ENCODE peak calls at places on chromosomes 13 and 19, in five cellular contexts. Q is PC-9, S is heart right ventricle, J is choroid plexus epithelial cell, Y is AG04450. K is an unnamed sample.

GRCh38 chr19:10887616-10888367 is 16.4 kb downstream of the CARM1 start:
- DNase-seq in Q (no peak), S (no peak), J (no peak), Y (no peak), K (no peak)

GRCh38 chr13:18960637-18961227 is 220.9 kb downstream of the TUBA3C start:
- DNase-seq in Q (no peak), S (no peak), J (no peak), Y (no peak), K (no peak)

GRCh38 chr13:51380269-51380668 is 40.8 kb downstream of the SERPINE3 start:
- DNase-seq in Q (peak), S (no peak), J (peak), Y (no peak), K (no peak)

GRCh38 chr13:106573279-106573831 is 5.4 kb upstream of the ARGLU1 start:
- DNase-seq in Q (no peak), S (no peak), J (no peak), Y (no peak), K (no peak)

GRCh38 chr13:23960566-23961156 is 63.4 kb upstream of the C1QTNF9B start:
- DNase-seq in Q (peak), S (no peak), J (peak), Y (no peak), K (no peak)

GRCh38 chr19:747432-748273 is 3.3 kb upstream of the MISP start:
- DNase-seq in Q (no peak), S (no peak), J (no peak), Y (no peak), K (no peak)

GRCh38 chr13:39107484-39108040 is 69.3 kb downstream of the NHLRC3 start:
- DNase-seq in Q (no peak), S (no peak), J (no peak), Y (no peak), K (no peak)

GRCh38 chr13:66778461-66778860 is 451.7 kb downstream of the PCDH9 start:
- DNase-seq in Q (no peak), S (no peak), J (peak), Y (no peak), K (no peak)

GRCh38 chr19:18514800-18515682 is 6.8 kb downstream of the ELL start:
- DNase-seq in Q (peak), S (peak), J (peak), Y (no peak), K (peak)

GRCh38 chr19:45164577-45165335 is 4.0 kb upstream of the NKPD1 start:
- DNase-seq in Q (peak), S (peak), J (peak), Y (no peak), K (no peak)

GRCh38 chr13:52162279-52163101 is 3.1 kb upstream of the NEK3 start:
- DNase-seq in Q (no peak), S (no peak), J (peak), Y (no peak), K (no peak)

GRCh38 chr19:36060430-36060829 is 5.7 kb downstream of the WDR62 start:
- DNase-seq in Q (no peak), S (peak), J (peak), Y (peak), K (no peak)

GRCh38 chr13:31433756-31434155 is 234.0 kb downstream of the B3GLCT start:
- DNase-seq in Q (no peak), S (no peak), J (no peak), Y (no peak), K (no peak)

GRCh38 chr13:109790951-109791605 is 4.7 kb upstream of the IRS2 start:
- DNase-seq in Q (peak), S (peak), J (peak), Y (no peak), K (no peak)

GRCh38 chr19:56155124-56155687 is 14.1 kb downstream of the ZNF444 start:
- DNase-seq in Q (no peak), S (no peak), J (peak), Y (no peak), K (no peak)

GRCh38 chr19:6753178-6754031 is 13.8 kb downstream of the SH2D3A start:
- DNase-seq in Q (no peak), S (peak), J (peak), Y (no peak), K (peak)

GRCh38 chr19:18399008-18399407 is 1.6 kb upstream of the LRRC25 start:
- DNase-seq in Q (peak), S (no peak), J (peak), Y (no peak), K (no peak)

GRCh38 chr19:10718205-10719196 is 622 bp downstream of the DNM2 start:
- DNase-seq in Q (no peak), S (no peak), J (peak), Y (no peak), K (no peak)

GRCh38 chr19:17292301-17293074 is 10.7 kb downstream of the ABHD8 start:
- DNase-seq in Q (peak), S (peak), J (peak), Y (peak), K (peak)

GRCh38 chr19:5742051-5742450 is 21.6 kb downstream of the CATSPERD start:
- DNase-seq in Q (no peak), S (no peak), J (no peak), Y (no peak), K (no peak)

GRCh38 chr19:45766293-45766918 is 2.6 kb downstream of the SIX5 start:
- DNase-seq in Q (no peak), S (no peak), J (no peak), Y (no peak), K (no peak)

GRCh38 chr19:10113964-10114650 is 2.6 kb downstream of the P2RY11 start:
- DNase-seq in Q (no peak), S (no peak), J (no peak), Y (no peak), K (no peak)

GRCh38 chr19:17236414-17236716 is 9.4 kb downstream of the NR2F6 start:
- DNase-seq in Q (peak), S (no peak), J (no peak), Y (no peak), K (no peak)

GRCh38 chr13:59088716-59089115 is 1075.0 kb downstream of the DIAPH3 start:
- DNase-seq in Q (no peak), S (no peak), J (peak), Y (no peak), K (no peak)

GRCh38 chr13:114263590-114263989 is 17.8 kb upstream of the UPF3A start:
- DNase-seq in Q (no peak), S (no peak), J (no peak), Y (no peak), K (no peak)

GRCh38 chr19:18350490-18350889 is 10.1 kb downstream of the PGPEP1 start:
- DNase-seq in Q (no peak), S (no peak), J (no peak), Y (no peak), K (no peak)

GRCh38 chr13:32086791-32087441 is 55.3 kb downstream of the FRY start:
- DNase-seq in Q (no peak), S (no peak), J (no peak), Y (no peak), K (no peak)

GRCh38 chr13:33015791-33016323 is 366 bp upstream of the KL start:
- DNase-seq in Q (no peak), S (peak), J (no peak), Y (no peak), K (no peak)

GRCh38 chr19:16436780-16437179 is 35.0 kb downstream of the EPS15L1 start:
- DNase-seq in Q (no peak), S (no peak), J (peak), Y (no peak), K (no peak)

GRCh38 chr13:98542568-98543379 is 34.1 kb downstream of the STK24 start:
- DNase-seq in Q (no peak), S (no peak), J (no peak), Y (no peak), K (peak)

GRCh38 chr13:85828094-85828684 is 29.0 kb upstream of the SLITRK6 start:
- DNase-seq in Q (no peak), S (no peak), J (peak), Y (peak), K (no peak)

GRCh38 chr13:44474122-44474910 is 100.7 kb downstream of the SERP2 start:
- DNase-seq in Q (peak), S (no peak), J (peak), Y (no peak), K (no peak)

DNA sequence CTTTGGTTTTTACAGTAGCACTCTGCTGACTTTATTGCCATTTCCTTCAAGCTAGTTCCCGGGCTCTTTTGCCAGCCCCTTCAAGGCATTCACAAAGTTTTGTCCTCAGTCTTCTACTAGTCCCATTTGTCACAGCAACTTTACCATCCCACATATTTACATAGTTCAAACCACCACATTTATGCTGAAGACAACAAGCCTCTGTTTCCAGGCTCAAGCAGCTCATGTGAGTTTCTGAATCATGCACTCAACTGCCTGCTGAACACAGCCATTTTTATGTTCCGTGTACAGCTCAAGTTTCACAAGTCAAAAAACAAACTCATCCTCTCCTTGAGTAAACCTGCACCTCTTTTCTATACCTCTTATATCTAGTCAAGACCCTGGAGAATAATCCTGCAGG is 977.0 kb upstream of the SLC10A2 start:
- DNase-seq in Q (no peak), S (no peak), J (peak), Y (no peak), K (no peak)
- H3K4me3 ChIP-seq in Q (no peak), S (no peak), J (no peak), Y (no peak), K (no peak)

DNA sequence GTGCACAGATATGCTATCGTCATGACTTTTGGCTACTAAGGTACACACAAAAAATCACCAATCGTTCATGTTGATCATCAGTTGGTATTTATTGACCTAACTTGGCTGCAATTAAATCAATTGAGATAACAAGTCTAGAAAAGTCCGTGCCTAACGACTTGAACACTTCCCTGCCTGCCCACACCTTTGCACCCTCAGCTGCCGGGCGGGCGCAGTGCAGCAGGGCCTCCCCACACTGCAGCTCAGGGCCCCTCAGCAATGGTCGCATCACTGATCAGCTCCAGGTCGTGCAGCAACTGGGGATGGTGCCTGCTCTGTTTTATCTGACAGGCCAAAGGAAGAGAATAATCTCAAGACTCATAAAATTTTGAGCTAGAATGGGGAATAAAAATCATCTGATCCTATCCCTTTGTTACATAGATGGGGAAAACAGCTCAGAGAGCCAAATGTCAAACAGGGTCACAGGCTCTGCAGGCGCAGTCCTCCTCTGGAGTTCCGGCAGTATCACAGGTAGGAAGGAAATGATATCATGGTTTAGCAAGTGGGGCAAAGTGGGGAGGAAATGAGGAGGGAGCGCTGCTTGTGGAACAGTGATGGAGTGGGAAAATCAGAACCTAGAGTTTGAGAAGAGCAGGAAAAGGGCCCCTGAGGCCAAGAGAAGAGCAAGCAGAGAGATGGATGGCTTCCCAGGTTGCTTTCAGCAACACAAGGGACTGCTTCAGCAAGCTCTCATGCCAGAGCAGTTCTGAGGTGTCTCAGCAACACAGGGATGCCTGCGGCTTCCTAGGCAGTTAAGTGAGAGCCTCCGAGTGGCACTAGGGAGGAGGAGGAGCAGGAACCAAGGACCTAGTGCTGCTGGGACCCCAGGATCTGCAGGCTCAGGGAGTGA is 57.5 kb downstream of the SLC7A1 start:
- DNase-seq in Q (no peak), S (no peak), J (no peak), Y (no peak), K (no peak)
- H3K4me3 ChIP-seq in Q (no peak), S (no peak), J (no peak), Y (no peak), K (no peak)

GRCh38 chr19:47155141-47155540 is 24.5 kb downstream of the SAE1 start:
- DNase-seq in Q (no peak), S (no peak), J (no peak), Y (no peak), K (no peak)

GRCh38 chr19:47158367-47158791 is 27.7 kb downstream of the SAE1 start:
- DNase-seq in Q (peak), S (peak), J (no peak), Y (no peak), K (no peak)

GRCh38 chr19:47157455-47158321 is 27.1 kb downstream of the SAE1 start:
- DNase-seq in Q (peak), S (peak), J (peak), Y (peak), K (no peak)

GRCh38 chr19:47158879-47159509 is 28.4 kb downstream of the SAE1 start:
- DNase-seq in Q (peak), S (no peak), J (peak), Y (no peak), K (no peak)

DNA sequence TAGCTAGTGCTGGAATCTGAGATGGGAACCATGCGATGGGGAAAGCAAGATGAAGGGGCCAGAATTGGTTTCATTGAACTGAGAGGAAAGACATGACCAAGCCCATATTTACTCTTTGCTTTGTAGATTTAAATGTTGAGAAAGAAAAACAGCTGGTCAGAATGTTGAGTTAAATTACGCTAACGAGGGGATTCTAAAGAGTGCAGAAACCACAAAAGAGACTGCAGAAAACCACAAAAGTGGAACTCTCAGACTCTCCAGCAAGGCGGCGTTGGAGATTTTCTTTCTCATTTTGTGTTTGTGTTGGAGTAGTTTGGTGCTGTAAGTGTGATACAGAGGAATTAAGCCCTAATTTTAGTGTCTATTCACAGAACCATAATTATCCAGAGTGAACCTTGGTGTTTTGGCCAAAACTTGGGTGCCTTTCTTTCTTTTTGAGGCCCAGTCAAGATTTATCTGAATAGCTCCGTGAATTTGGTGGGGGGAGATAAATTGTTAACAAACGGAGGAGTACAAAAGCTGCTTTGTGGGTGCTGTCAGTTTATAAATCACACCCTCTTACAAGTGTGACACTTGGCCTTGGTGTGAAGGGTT is 26.3 kb downstream of the SAE1 start:
- DNase-seq in Q (no peak), S (no peak), J (peak), Y (no peak), K (no peak)
- H3K4me3 ChIP-seq in Q (no peak), S (no peak), J (no peak), Y (no peak), K (no peak)

GRCh38 chr13:37870489-37870845 is 895 bp upstream of the TRPC4 start:
- DNase-seq in Q (no peak), S (no peak), J (no peak), Y (no peak), K (no peak)
- H3K4me3 ChIP-seq in Q (peak), S (peak), J (peak), Y (peak), K (peak)

GRCh38 chr19:35040474-35040825 is 1.1 kb upstream of the HPN start:
- DNase-seq in Q (no peak), S (no peak), J (no peak), Y (no peak), K (no peak)
- H3K4me3 ChIP-seq in Q (no peak), S (peak), J (no peak), Y (no peak), K (peak)

GRCh38 chr19:49150944-49151243 is 4.3 kb downstream of the HRC start:
- DNase-seq in Q (peak), S (no peak), J (no peak), Y (no peak), K (no peak)

GRCh38 chr19:49151339-49152217 is 3.6 kb downstream of the HRC start:
- DNase-seq in Q (peak), S (peak), J (peak), Y (no peak), K (peak)

GRCh38 chr19:49153167-49153809 is 1.9 kb downstream of the HRC start:
- DNase-seq in Q (peak), S (no peak), J (no peak), Y (no peak), K (no peak)

GRCh38 chr19:49150106-49150943 is 4.9 kb downstream of the HRC start:
- DNase-seq in Q (peak), S (peak), J (peak), Y (no peak), K (peak)

DNA sequence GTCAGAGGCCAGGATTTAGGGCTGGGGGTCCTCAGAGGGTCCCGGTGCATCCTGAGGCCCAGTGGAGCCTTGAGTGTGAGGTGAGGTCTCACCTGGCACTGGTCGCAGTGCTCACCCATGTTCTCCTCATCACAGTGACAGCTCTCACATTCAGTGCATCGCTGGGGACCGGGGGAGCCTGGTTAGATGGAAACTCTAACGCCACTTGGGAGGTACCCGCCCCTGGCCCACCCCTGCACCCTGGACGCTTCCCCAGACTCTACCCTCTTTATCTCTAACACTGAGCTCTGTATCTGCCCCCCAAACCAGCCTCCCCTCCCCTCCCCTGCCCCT is 3.0 kb downstream of the HRC start:
- DNase-seq in Q (no peak), S (no peak), J (no peak), Y (no peak), K (no peak)
- H3K4me3 ChIP-seq in Q (no peak), S (peak), J (no peak), Y (no peak), K (no peak)

K was measured in tibial artery.